ENCODE peak calls at places on chromosome 9, in four cellular contexts. One of them, this sample, is unnamed.
A peak's percentile ranks its signal among the peaks of the same experiment; 100 is the strongest.

GRCh38 chr9:33186457-33187168 is 19.5 kb upstream of the B4GALT1 start:
- DNase-seq in psoas muscle: no peak
- DNase-seq in esophagus squamous epithelium: no peak
- DNase-seq in WTC11: no peak
- DNase-seq in this sample: no peak

GRCh38 chr9:112917027-112917986 is 26.6 kb upstream of the SLC46A2 start:
- DNase-seq in psoas muscle: no peak
- DNase-seq in esophagus squamous epithelium: no peak
- DNase-seq in WTC11: no peak
- DNase-seq in this sample: no peak

GRCh38 chr9:80552931-80553330 is 981.2 kb downstream of the TLE4 start:
- DNase-seq in psoas muscle: no peak
- DNase-seq in esophagus squamous epithelium: no peak
- DNase-seq in WTC11: no peak
- DNase-seq in this sample: no peak

GRCh38 chr9:91045036-91045435 is 243.4 kb downstream of the SYK start:
- DNase-seq in psoas muscle: no peak
- DNase-seq in esophagus squamous epithelium: no peak
- DNase-seq in WTC11: no peak
- DNase-seq in this sample: no peak

GRCh38 chr9:15070716-15071115 is 160.5 kb upstream of the FREM1 start:
- DNase-seq in psoas muscle: no peak
- DNase-seq in esophagus squamous epithelium: no peak
- DNase-seq in WTC11: no peak
- DNase-seq in this sample: no peak

GRCh38 chr9:105116047-105116868 is 128.2 kb upstream of the SLC44A1 start:
- DNase-seq in psoas muscle: peak; percentile 23
- DNase-seq in esophagus squamous epithelium: no peak
- DNase-seq in WTC11: no peak
- DNase-seq in this sample: no peak

GRCh38 chr9:129557192-129558036 is 63.5 kb downstream of the C9orf50 start:
- DNase-seq in psoas muscle: no peak
- DNase-seq in esophagus squamous epithelium: no peak
- DNase-seq in WTC11: peak; percentile 97
- DNase-seq in this sample: no peak

GRCh38 chr9:136576269-136576626 is 30.4 kb upstream of the NOTCH1 start:
- DNase-seq in psoas muscle: no peak
- DNase-seq in esophagus squamous epithelium: no peak
- DNase-seq in WTC11: no peak
- DNase-seq in this sample: no peak

GRCh38 chr9:113636693-113637092 is 173.2 kb downstream of the RGS3 start:
- DNase-seq in psoas muscle: no peak
- DNase-seq in esophagus squamous epithelium: no peak
- DNase-seq in WTC11: no peak
- DNase-seq in this sample: no peak

GRCh38 chr9:124478014-124478753 is 27.9 kb downstream of the ADGRD2 start:
- DNase-seq in psoas muscle: no peak
- DNase-seq in esophagus squamous epithelium: no peak
- DNase-seq in WTC11: peak; percentile 57
- DNase-seq in this sample: no peak

GRCh38 chr9:85741112-85741874 is 461 bp downstream of the AGTPBP1 start:
- DNase-seq in psoas muscle: no peak
- DNase-seq in esophagus squamous epithelium: no peak
- DNase-seq in WTC11: peak; percentile 61
- DNase-seq in this sample: no peak

GRCh38 chr9:89751081-89751855 is 146.5 kb downstream of the GADD45G start:
- DNase-seq in psoas muscle: no peak
- DNase-seq in esophagus squamous epithelium: no peak
- DNase-seq in WTC11: no peak
- DNase-seq in this sample: no peak

GRCh38 chr9:2144619-2145018 is 129.5 kb downstream of the SMARCA2 start:
- DNase-seq in psoas muscle: no peak
- DNase-seq in esophagus squamous epithelium: no peak
- DNase-seq in WTC11: no peak
- DNase-seq in this sample: no peak

GRCh38 chr9:129270903-129271431 is 92.9 kb upstream of the IER5L start:
- DNase-seq in psoas muscle: no peak
- DNase-seq in esophagus squamous epithelium: no peak
- DNase-seq in WTC11: no peak
- DNase-seq in this sample: no peak

DNA sequence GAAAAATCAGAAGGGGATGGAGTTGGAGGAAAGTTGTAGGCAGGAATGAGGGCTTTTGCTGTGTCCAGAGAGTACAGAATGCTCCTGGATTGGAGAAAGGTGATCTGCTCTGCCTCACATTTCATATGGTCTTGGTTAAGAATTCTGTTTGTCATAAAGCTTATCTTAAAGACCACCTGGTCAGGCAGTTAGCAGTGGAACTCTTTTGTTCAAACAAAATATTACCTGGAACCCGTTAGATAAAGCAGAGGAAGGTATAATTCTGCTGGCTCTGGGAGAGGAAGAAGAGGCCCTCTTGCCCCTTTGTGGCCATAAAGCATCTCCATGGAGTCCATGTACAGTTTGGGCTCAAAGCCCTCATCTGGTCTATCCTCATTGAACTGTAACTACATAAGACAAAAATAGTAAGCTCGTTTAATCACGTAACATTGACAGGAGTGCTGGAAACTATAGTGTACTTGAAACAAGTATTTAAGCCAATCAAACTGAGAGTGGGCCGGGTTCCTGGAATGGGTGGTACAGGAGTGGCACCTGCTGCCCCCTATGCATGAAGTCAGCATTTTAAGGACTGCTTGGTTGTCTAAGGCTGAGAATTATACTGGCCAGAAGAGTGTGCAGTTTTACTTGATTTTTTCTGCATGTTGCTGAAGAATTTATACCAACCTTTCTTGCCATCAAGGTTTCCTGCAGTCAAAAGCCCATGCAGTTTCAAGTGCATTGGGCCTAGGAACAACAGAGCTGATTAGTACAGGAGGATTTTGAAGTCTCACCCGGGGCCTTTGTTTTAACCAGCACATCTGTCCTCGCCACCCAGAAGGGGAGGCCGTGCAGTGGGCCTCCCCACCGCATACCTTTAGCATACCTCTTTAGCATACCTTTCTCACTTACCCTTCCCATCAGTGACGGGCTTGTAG is 39.9 kb downstream of the STXBP1 start:
- DNase-seq in psoas muscle: no peak
- DNase-seq in esophagus squamous epithelium: no peak
- DNase-seq in WTC11: no peak
- DNase-seq in this sample: no peak
- TF ChIP-seq CTCF in psoas muscle: no peak
- TF ChIP-seq CTCF in esophagus squamous epithelium: no peak
- TF ChIP-seq CTCF in WTC11: no peak
- TF ChIP-seq CTCF in this sample: no peak

DNA sequence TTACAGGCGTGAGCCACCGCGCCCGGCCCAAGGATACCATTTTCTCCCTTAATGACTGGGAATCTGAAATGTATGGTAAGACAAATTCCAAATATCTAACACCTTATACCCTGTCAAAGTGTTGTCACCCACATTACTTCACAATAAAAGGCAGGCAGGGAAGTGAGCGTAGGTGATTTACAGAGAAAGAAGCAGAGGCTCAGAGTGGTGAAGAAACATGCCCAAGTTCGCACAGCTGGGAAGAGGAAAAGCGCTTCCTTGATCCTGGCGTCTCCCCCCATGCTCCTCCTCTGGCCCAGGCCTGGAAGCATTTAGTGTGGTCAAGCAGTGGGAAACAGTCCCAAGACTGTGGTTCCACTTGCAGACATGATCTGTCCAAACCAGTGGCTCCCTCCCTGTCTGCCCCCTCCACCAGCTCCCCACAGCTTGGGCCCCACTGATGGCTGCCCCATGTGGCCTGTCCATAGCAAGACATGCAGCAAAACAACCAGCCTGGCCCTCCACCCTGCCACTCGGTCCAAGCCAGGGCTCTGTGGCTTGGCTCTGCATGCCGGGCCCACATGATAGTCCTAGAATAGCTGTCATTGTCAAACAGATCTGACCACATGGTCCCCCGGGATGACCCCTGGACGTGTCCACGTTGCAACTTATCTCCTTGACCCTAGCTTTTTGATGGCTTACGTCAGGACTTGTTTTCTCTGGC is 107.2 kb downstream of the TTLL11 start:
- DNase-seq in psoas muscle: peak; percentile 80
- DNase-seq in esophagus squamous epithelium: no peak
- DNase-seq in WTC11: no peak
- DNase-seq in this sample: no peak
- TF ChIP-seq CTCF in psoas muscle: peak; percentile 42
- TF ChIP-seq CTCF in esophagus squamous epithelium: no peak
- TF ChIP-seq CTCF in WTC11: no peak
- TF ChIP-seq CTCF in this sample: no peak

GRCh38 chr9:98231770-98232478 is 23.5 kb downstream of the TBC1D2 start:
- DNase-seq in psoas muscle: no peak
- DNase-seq in esophagus squamous epithelium: no peak
- DNase-seq in WTC11: no peak
- DNase-seq in this sample: no peak

GRCh38 chr9:98232926-98233325 is 22.5 kb downstream of the TBC1D2 start:
- DNase-seq in psoas muscle: no peak
- DNase-seq in esophagus squamous epithelium: no peak
- DNase-seq in WTC11: no peak
- DNase-seq in this sample: no peak

GRCh38 chr9:98235126-98235525 is 20.3 kb downstream of the TBC1D2 start:
- DNase-seq in psoas muscle: no peak
- DNase-seq in esophagus squamous epithelium: no peak
- DNase-seq in WTC11: no peak
- DNase-seq in this sample: no peak

GRCh38 chr9:98236881-98237487 is 18.5 kb downstream of the TBC1D2 start:
- DNase-seq in psoas muscle: no peak
- DNase-seq in esophagus squamous epithelium: no peak
- DNase-seq in WTC11: no peak
- DNase-seq in this sample: no peak

GRCh38 chr9:98234231-98234825 is 21.1 kb downstream of the TBC1D2 start:
- DNase-seq in psoas muscle: no peak
- DNase-seq in esophagus squamous epithelium: no peak
- DNase-seq in WTC11: peak; percentile 41
- DNase-seq in this sample: no peak
- TF ChIP-seq CTCF in psoas muscle: no peak
- TF ChIP-seq CTCF in esophagus squamous epithelium: no peak
- TF ChIP-seq CTCF in WTC11: no peak
- TF ChIP-seq CTCF in this sample: no peak

GRCh38 chr9:128150594-128151342 is 1.5 kb downstream of the LCN2 start:
- DNase-seq in psoas muscle: no peak
- DNase-seq in esophagus squamous epithelium: no peak
- DNase-seq in WTC11: peak; percentile 82
- DNase-seq in this sample: peak; percentile 16
- TF ChIP-seq CTCF in psoas muscle: no peak
- TF ChIP-seq CTCF in esophagus squamous epithelium: no peak
- TF ChIP-seq CTCF in WTC11: peak; percentile 59
- TF ChIP-seq CTCF in this sample: peak; percentile 12

GRCh38 chr9:133726401-133727276 is 11.5 kb downstream of the SARDH start:
- DNase-seq in psoas muscle: no peak
- DNase-seq in esophagus squamous epithelium: no peak
- DNase-seq in WTC11: peak; percentile 71
- DNase-seq in this sample: peak; percentile 79

GRCh38 chr9:133728856-133729645 is 9.1 kb downstream of the SARDH start:
- DNase-seq in psoas muscle: no peak
- DNase-seq in esophagus squamous epithelium: no peak
- DNase-seq in WTC11: no peak
- DNase-seq in this sample: no peak

GRCh38 chr9:133725886-133726285 is 12.3 kb downstream of the SARDH start:
- DNase-seq in psoas muscle: no peak
- DNase-seq in esophagus squamous epithelium: no peak
- DNase-seq in WTC11: no peak
- DNase-seq in this sample: no peak

GRCh38 chr9:133727876-133728441 is 10.2 kb downstream of the SARDH start:
- DNase-seq in psoas muscle: no peak
- DNase-seq in esophagus squamous epithelium: no peak
- DNase-seq in WTC11: no peak
- DNase-seq in this sample: no peak

DNA sequence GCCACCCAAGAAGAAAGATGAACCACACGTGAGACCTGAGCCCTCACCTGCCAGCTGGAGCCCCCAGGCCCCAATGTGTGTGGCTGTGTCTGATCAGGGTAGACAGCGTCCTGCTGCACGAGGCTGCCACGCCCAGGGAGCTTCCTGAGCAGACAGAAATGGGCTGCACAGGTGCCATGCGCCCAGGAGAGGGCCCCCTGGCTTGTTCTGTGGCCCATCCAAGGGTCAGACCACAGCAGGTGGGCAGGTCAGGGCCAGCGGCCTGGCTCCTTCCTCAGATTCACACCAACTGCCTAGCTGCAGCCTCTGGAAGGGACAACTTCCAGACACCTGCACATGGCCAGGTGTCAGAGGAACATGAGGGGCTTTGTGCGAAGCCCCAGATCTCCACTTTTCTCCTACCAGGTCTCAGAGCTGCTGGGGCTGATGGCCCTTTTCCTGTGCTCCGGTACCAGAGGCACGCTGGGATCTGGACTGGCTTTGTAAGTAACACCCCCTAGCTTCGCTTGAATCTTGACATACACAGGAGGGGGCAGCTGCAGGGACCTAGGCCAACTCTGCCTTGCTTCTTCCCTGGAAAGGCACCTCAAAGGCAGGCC is 10.8 kb downstream of the SARDH start:
- DNase-seq in psoas muscle: no peak
- DNase-seq in esophagus squamous epithelium: no peak
- DNase-seq in WTC11: no peak
- DNase-seq in this sample: no peak
- TF ChIP-seq CTCF in psoas muscle: no peak
- TF ChIP-seq CTCF in esophagus squamous epithelium: no peak
- TF ChIP-seq CTCF in WTC11: no peak
- TF ChIP-seq CTCF in this sample: no peak

GRCh38 chr9:28073278-28073677 is 500.0 kb upstream of the C9orf72 start:
- DNase-seq in psoas muscle: no peak
- DNase-seq in esophagus squamous epithelium: no peak
- DNase-seq in WTC11: peak; percentile 36
- DNase-seq in this sample: no peak
- TF ChIP-seq CTCF in psoas muscle: peak; percentile 15
- TF ChIP-seq CTCF in esophagus squamous epithelium: peak; percentile 26
- TF ChIP-seq CTCF in WTC11: no peak
- TF ChIP-seq CTCF in this sample: peak; percentile 78

GRCh38 chr9:21334969-21335632 is at the start of gene KLHL9:
- DNase-seq in psoas muscle: peak; percentile 93
- DNase-seq in esophagus squamous epithelium: peak; percentile 41
- DNase-seq in WTC11: peak; percentile 91
- DNase-seq in this sample: peak; percentile 78
- TF ChIP-seq CTCF in psoas muscle: no peak
- TF ChIP-seq CTCF in esophagus squamous epithelium: no peak
- TF ChIP-seq CTCF in WTC11: no peak
- TF ChIP-seq CTCF in this sample: no peak